ENCODE peak calls at places on chromosome 7, in five cellular contexts. One of them, this sample, is unnamed.

GRCh38 chr7:28879105-28879504 is 79.0 kb downstream of the TRIL start:
- DNase-seq in GM12878: no peak
- DNase-seq in HepG2: no peak
- DNase-seq in HCT116: no peak
- DNase-seq in H1: no peak
- DNase-seq in this sample: no peak

GRCh38 chr7:27944626-27945025 is 204.7 kb downstream of the TAX1BP1 start:
- DNase-seq in HepG2: no peak
- DNase-seq in H1: no peak
- DNase-seq in HCT116: no peak
- DNase-seq in GM12878: no peak
- DNase-seq in this sample: no peak

GRCh38 chr7:12719141-12719919 is 31.9 kb downstream of the ARL4A start:
- DNase-seq in H1: no peak
- DNase-seq in HepG2: no peak
- DNase-seq in HCT116: no peak
- DNase-seq in GM12878: no peak
- DNase-seq in this sample: peak

GRCh38 chr7:1055084-1055450 is 10.7 kb downstream of the GPR146 start:
- DNase-seq in HepG2: no peak
- DNase-seq in HCT116: no peak
- DNase-seq in GM12878: no peak
- DNase-seq in H1: no peak
- DNase-seq in this sample: peak

GRCh38 chr7:149196151-149196704 is 882 bp downstream of the ZNF282 start:
- DNase-seq in GM12878: no peak
- DNase-seq in HepG2: no peak
- DNase-seq in H1: no peak
- DNase-seq in HCT116: no peak
- DNase-seq in this sample: peak

GRCh38 chr7:136063337-136063666 is 86.1 kb upstream of the MTPN start:
- DNase-seq in HepG2: no peak
- DNase-seq in HCT116: no peak
- DNase-seq in H1: no peak
- DNase-seq in GM12878: no peak
- DNase-seq in this sample: no peak

GRCh38 chr7:73822319-73823173 is 8.2 kb upstream of the CLDN4 start:
- DNase-seq in H1: no peak
- DNase-seq in GM12878: no peak
- DNase-seq in HepG2: peak
- DNase-seq in HCT116: peak
- DNase-seq in this sample: no peak

GRCh38 chr7:51450541-51450940 is 133.9 kb upstream of the COBL start:
- DNase-seq in HCT116: no peak
- DNase-seq in GM12878: no peak
- DNase-seq in HepG2: no peak
- DNase-seq in H1: no peak
- DNase-seq in this sample: no peak

GRCh38 chr7:47337531-47337930 is 244.4 kb downstream of the TNS3 start:
- DNase-seq in GM12878: peak
- DNase-seq in H1: no peak
- DNase-seq in HCT116: no peak
- DNase-seq in HepG2: no peak
- DNase-seq in this sample: no peak

GRCh38 chr7:15675379-15675778 is 11.1 kb downstream of the MEOX2 start:
- DNase-seq in H1: no peak
- DNase-seq in GM12878: no peak
- DNase-seq in HCT116: no peak
- DNase-seq in HepG2: no peak
- DNase-seq in this sample: no peak

GRCh38 chr7:79711660-79712059 is 258.2 kb upstream of the MAGI2 start:
- DNase-seq in HCT116: no peak
- DNase-seq in GM12878: no peak
- DNase-seq in H1: no peak
- DNase-seq in HepG2: no peak
- DNase-seq in this sample: no peak

GRCh38 chr7:96861-97260 is 95.5 kb upstream of the FAM20C start:
- DNase-seq in HepG2: no peak
- DNase-seq in GM12878: no peak
- DNase-seq in HCT116: no peak
- DNase-seq in H1: peak
- DNase-seq in this sample: no peak

GRCh38 chr7:16785846-16786245 is 19.0 kb downstream of the AGR2 start:
- DNase-seq in H1: no peak
- DNase-seq in GM12878: no peak
- DNase-seq in HCT116: no peak
- DNase-seq in HepG2: no peak
- DNase-seq in this sample: no peak

GRCh38 chr7:110800984-110801383 is 289.9 kb upstream of the LRRN3 start:
- DNase-seq in H1: no peak
- DNase-seq in HCT116: no peak
- DNase-seq in HepG2: no peak
- DNase-seq in GM12878: no peak
- DNase-seq in this sample: no peak

GRCh38 chr7:7103343-7104313 is 78.7 kb upstream of the C1GALT1 start:
- DNase-seq in HepG2: peak
- DNase-seq in HCT116: peak
- DNase-seq in H1: no peak
- DNase-seq in GM12878: peak
- DNase-seq in this sample: peak

GRCh38 chr7:25139536-25139935 is 14.5 kb upstream of the CYCS start:
- DNase-seq in H1: no peak
- DNase-seq in GM12878: no peak
- DNase-seq in HCT116: no peak
- DNase-seq in HepG2: no peak
- DNase-seq in this sample: no peak

GRCh38 chr7:34036972-34037792 is 131.8 kb downstream of the BMPER start:
- DNase-seq in HCT116: no peak
- DNase-seq in HepG2: peak
- DNase-seq in H1: no peak
- DNase-seq in GM12878: no peak
- DNase-seq in this sample: no peak

GRCh38 chr7:114107522-114107921 is 188.7 kb upstream of the PPP1R3A start:
- DNase-seq in GM12878: no peak
- DNase-seq in HCT116: no peak
- DNase-seq in H1: no peak
- DNase-seq in HepG2: no peak
- DNase-seq in this sample: no peak

GRCh38 chr7:41047789-41048191 is 655.1 kb downstream of the INHBA start:
- DNase-seq in GM12878: no peak
- DNase-seq in HCT116: no peak
- DNase-seq in HepG2: no peak
- DNase-seq in H1: peak
- DNase-seq in this sample: no peak

GRCh38 chr7:24907311-24907886 is 72.6 kb downstream of the OSBPL3 start:
- DNase-seq in HCT116: peak
- DNase-seq in GM12878: peak
- DNase-seq in HepG2: no peak
- DNase-seq in H1: no peak
- DNase-seq in this sample: peak

GRCh38 chr7:98051118-98051744 is 55.4 kb upstream of the LMTK2 start:
- DNase-seq in H1: peak
- DNase-seq in GM12878: no peak
- DNase-seq in HepG2: peak
- DNase-seq in HCT116: peak
- DNase-seq in this sample: no peak

GRCh38 chr7:40507166-40507565 is 372.4 kb downstream of the SUGCT start:
- DNase-seq in H1: no peak
- DNase-seq in HepG2: peak
- DNase-seq in GM12878: no peak
- DNase-seq in HCT116: no peak
- DNase-seq in this sample: no peak

GRCh38 chr7:138625849-138626230 is 75.3 kb downstream of the SVOPL start:
- DNase-seq in HCT116: no peak
- DNase-seq in GM12878: no peak
- DNase-seq in HepG2: no peak
- DNase-seq in H1: no peak
- DNase-seq in this sample: no peak

GRCh38 chr7:155762639-155763038 is 49.6 kb downstream of the SHH start:
- DNase-seq in HepG2: no peak
- DNase-seq in H1: no peak
- DNase-seq in GM12878: no peak
- DNase-seq in HCT116: no peak
- DNase-seq in this sample: no peak

GRCh38 chr7:33853361-33854062 is 51.8 kb upstream of the BMPER start:
- DNase-seq in H1: no peak
- DNase-seq in HepG2: no peak
- DNase-seq in HCT116: no peak
- DNase-seq in GM12878: no peak
- DNase-seq in this sample: no peak

GRCh38 chr7:98376719-98377118 is 24.2 kb downstream of the BAIAP2L1 start:
- DNase-seq in HCT116: no peak
- DNase-seq in GM12878: no peak
- DNase-seq in HepG2: no peak
- DNase-seq in H1: no peak
- DNase-seq in this sample: no peak

GRCh38 chr7:78178319-78178718 is 379.7 kb downstream of the PHTF2 start:
- DNase-seq in GM12878: no peak
- DNase-seq in H1: no peak
- DNase-seq in HepG2: no peak
- DNase-seq in HCT116: no peak
- DNase-seq in this sample: no peak

GRCh38 chr7:90384433-90384832 is 18.8 kb upstream of the CLDN12 start:
- DNase-seq in HepG2: no peak
- DNase-seq in HCT116: no peak
- DNase-seq in GM12878: no peak
- DNase-seq in H1: no peak
- DNase-seq in this sample: peak

GRCh38 chr7:51278797-51279196 is 37.8 kb downstream of the COBL start:
- DNase-seq in HepG2: no peak
- DNase-seq in GM12878: no peak
- DNase-seq in H1: peak
- DNase-seq in HCT116: no peak
- DNase-seq in this sample: no peak

GRCh38 chr7:146826338-146826737 is 709.7 kb downstream of the CNTNAP2 start:
- DNase-seq in HepG2: no peak
- DNase-seq in H1: no peak
- DNase-seq in GM12878: no peak
- DNase-seq in HCT116: no peak
- DNase-seq in this sample: no peak

GRCh38 chr7:17184805-17185689 is 113.4 kb upstream of the AHR start:
- DNase-seq in GM12878: no peak
- DNase-seq in HepG2: peak
- DNase-seq in H1: no peak
- DNase-seq in HCT116: no peak
- DNase-seq in this sample: peak

GRCh38 chr7:128781126-128781525 is 5.5 kb upstream of the OPN1SW start:
- DNase-seq in HCT116: no peak
- DNase-seq in GM12878: no peak
- DNase-seq in HepG2: no peak
- DNase-seq in H1: no peak
- DNase-seq in this sample: no peak

GRCh38 chr7:28517206-28517605 is 104.9 kb downstream of the CREB5 start:
- DNase-seq in HCT116: no peak
- DNase-seq in GM12878: no peak
- DNase-seq in HepG2: no peak
- DNase-seq in H1: no peak
- DNase-seq in this sample: no peak

GRCh38 chr7:1779445-1779844 is 109.4 kb downstream of the ELFN1 start:
- DNase-seq in GM12878: no peak
- DNase-seq in HepG2: no peak
- DNase-seq in HCT116: no peak
- DNase-seq in H1: no peak
- DNase-seq in this sample: no peak

DNA sequence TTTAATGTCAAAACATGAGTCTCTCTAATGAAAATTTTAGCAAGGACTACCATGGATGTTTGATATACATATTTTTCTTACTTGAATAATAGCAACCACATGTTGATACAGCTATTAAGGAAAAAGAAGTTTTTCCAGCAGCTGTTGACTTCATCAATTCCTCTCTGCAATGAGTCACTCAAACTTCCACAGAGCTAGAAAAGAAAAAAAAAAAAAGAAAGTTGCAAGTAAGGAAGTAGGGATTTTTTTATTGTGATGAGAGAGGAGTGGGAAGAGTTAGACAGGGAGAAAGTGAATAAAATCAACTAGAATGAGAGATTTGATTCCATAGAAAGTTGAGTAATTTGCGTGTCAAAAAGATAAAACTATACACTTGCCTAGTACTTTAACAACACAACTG is 46.2 kb downstream of the CAV1 start:
- DNase-seq in H1: no peak
- DNase-seq in HCT116: no peak
- DNase-seq in GM12878: no peak
- DNase-seq in HepG2: no peak
- DNase-seq in this sample: peak
- TF ChIP-seq MAX in H1: no peak
- TF ChIP-seq MAX in HCT116: no peak
- TF ChIP-seq MAX in GM12878: no peak
- TF ChIP-seq MAX in HepG2: no peak
- TF ChIP-seq MAX in this sample: no peak

GRCh38 chr7:157694389-157694665 is 357.5 kb downstream of the DNAJB6 start:
- DNase-seq in GM12878: no peak
- DNase-seq in HepG2: no peak
- DNase-seq in H1: no peak
- DNase-seq in HCT116: no peak
- DNase-seq in this sample: no peak
- TF ChIP-seq EZH2 in GM12878: no peak
- TF ChIP-seq EZH2 in HepG2: no peak
- TF ChIP-seq EZH2 in H1: no peak
- TF ChIP-seq EZH2 in HCT116: no peak
- TF ChIP-seq EZH2 in this sample: no peak

GRCh38 chr7:85595639-85596268 is 408.9 kb upstream of the SEMA3D start:
- DNase-seq in HepG2: no peak
- DNase-seq in H1: no peak
- DNase-seq in GM12878: no peak
- DNase-seq in HCT116: no peak
- DNase-seq in this sample: peak
- TF ChIP-seq MAX in HepG2: no peak
- TF ChIP-seq MAX in H1: no peak
- TF ChIP-seq MAX in GM12878: no peak
- TF ChIP-seq MAX in HCT116: no peak
- TF ChIP-seq MAX in this sample: no peak

DNA sequence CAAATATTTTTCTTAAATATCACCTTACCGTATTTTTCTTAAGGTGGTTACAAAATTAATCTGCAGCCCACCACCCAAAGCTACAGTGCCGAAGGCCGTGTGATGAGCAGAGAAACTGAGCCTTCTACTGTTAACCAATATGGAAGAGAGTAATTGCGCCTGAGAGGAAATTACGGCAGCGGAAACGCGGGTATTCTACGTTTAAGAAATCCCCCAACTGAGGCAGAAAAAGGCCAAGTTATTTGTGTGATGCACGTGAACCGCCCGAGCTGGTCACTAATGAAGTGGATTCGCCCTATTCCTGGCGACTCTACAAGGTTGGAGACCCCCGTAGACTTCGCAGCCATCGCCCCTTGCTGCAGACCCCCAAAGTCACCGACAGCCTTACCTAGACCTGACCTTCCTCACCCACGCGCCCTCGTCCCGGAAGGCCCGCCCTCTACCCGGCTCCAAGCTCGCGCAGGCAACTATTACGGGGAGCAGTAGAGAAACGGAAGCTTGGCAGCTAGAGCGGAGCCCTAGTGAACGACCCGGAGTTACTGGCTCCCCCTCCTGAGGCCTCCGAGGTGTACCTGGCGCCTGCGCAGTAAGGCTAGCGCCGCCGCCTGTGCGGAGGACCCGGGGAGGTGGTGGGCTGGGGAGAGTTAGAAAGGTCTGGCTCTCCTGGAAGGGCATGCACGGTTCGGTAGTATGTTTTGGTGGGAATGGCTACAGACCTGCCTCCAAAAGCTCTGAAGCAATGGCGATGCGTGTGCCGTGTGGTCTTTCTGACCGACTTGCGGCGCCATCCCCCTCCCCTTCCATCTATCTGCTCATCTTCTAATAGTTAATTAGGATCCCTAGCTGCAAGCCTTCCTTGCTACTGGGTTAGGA is at the start of gene MRPS33:
- DNase-seq in HCT116: peak
- DNase-seq in H1: peak
- DNase-seq in HepG2: peak
- DNase-seq in GM12878: peak
- DNase-seq in this sample: peak
- TF ChIP-seq EZH2 in HCT116: no peak
- TF ChIP-seq EZH2 in H1: no peak
- TF ChIP-seq EZH2 in HepG2: no peak
- TF ChIP-seq EZH2 in GM12878: no peak
- TF ChIP-seq EZH2 in this sample: no peak

This sample was measured in endothelial cell of umbilical vein.